ENCODE peak calls at places on chromosomes 6 and 20, in four cellular contexts. U is AG10803, A is cerebellum, K is DMS53. E is an unnamed sample.

GRCh38 chr20:45363611-45364492 is 896 bp downstream of the SYS1 start:
- DNase-seq in U (no peak), A (no peak), K (no peak), E (no peak)

GRCh38 chr20:38131588-38132121 is 33.4 kb downstream of the TGM2 start:
- DNase-seq in U (no peak), A (no peak), K (no peak), E (no peak)

GRCh38 chr6:142802124-142802523 is 142.9 kb downstream of the HIVEP2 start:
- DNase-seq in U (peak), A (peak), K (peak), E (peak)

GRCh38 chr20:37480915-37481314 is 40.1 kb upstream of the NNAT start:
- DNase-seq in U (peak), A (no peak), K (no peak), E (no peak)

GRCh38 chr6:163554663-163555062 is 140.1 kb downstream of the QKI start:
- DNase-seq in U (peak), A (no peak), K (peak), E (peak)

GRCh38 chr6:50007821-50008220 is 14.0 kb downstream of the DEFB110 start:
- DNase-seq in U (peak), A (no peak), K (no peak), E (no peak)

GRCh38 chr6:42710316-42710715 is 12.1 kb downstream of the PRPH2 start:
- DNase-seq in U (no peak), A (no peak), K (no peak), E (peak)

GRCh38 chr20:21514553-21515251 is 838 bp upstream of the NKX2-2 start:
- DNase-seq in U (no peak), A (no peak), K (no peak), E (peak)

GRCh38 chr6:149273318-149273717 is 44.2 kb upstream of the TAB2 start:
- DNase-seq in U (no peak), A (no peak), K (no peak), E (no peak)

GRCh38 chr6:1619666-1620503 is 10.2 kb downstream of the FOXC1 start:
- DNase-seq in U (no peak), A (no peak), K (no peak), E (no peak)

GRCh38 chr20:49344975-49345374 is 67.1 kb upstream of the ZNFX1 start:
- DNase-seq in U (peak), A (peak), K (no peak), E (peak)

GRCh38 chr6:21885532-21886089 is 292.1 kb downstream of the SOX4 start:
- DNase-seq in U (peak), A (peak), K (no peak), E (peak)

GRCh38 chr6:95364016-95364604 is 213.2 kb upstream of the MANEA start:
- DNase-seq in U (peak), A (peak), K (peak), E (no peak)

GRCh38 chr6:100078509-100078908 is 84.5 kb upstream of the MCHR2 start:
- DNase-seq in U (peak), A (no peak), K (peak), E (peak)

GRCh38 chr6:161154796-161155335 is 119.0 kb downstream of the AGPAT4 start:
- DNase-seq in U (no peak), A (no peak), K (no peak), E (no peak)